ENCODE peak calls at places on chromosomes 4 and X, in six cellular contexts. A is ovary, W is A549, S is NB4, L is transverse colon, G is vagina. T is an unnamed sample.

GRCh38 chrX:40120838-40121580 is 23.3 kb upstream of the BCOR start:
- DNase-seq in A (no peak), W (no peak), S (peak; percentile 78), L (no peak), G (no peak), T (no peak)

GRCh38 chr4:145626623-145626982 is 7.4 kb downstream of the MMAA start:
- DNase-seq in A (no peak), W (no peak), S (no peak), L (no peak), G (no peak), T (no peak)

GRCh38 chr4:185774815-185775684 is 36.9 kb downstream of the SORBS2 start:
- DNase-seq in A (peak; percentile 33), W (no peak), S (no peak), L (no peak), G (no peak), T (no peak)

GRCh38 chr4:106978046-106978774 is 57.9 kb downstream of the DKK2 start:
- DNase-seq in A (no peak), W (no peak), S (no peak), L (no peak), G (no peak), T (no peak)

GRCh38 chr4:181966084-181966483 is 277.1 kb upstream of the TENM3 start:
- DNase-seq in A (no peak), W (no peak), S (no peak), L (no peak), G (no peak), T (no peak)

GRCh38 chr4:115090483-115091075 is 22.8 kb downstream of the NDST4 start:
- DNase-seq in A (no peak), W (no peak), S (peak; percentile 21), L (no peak), G (no peak), T (peak; percentile 1)

GRCh38 chr4:41157009-41157408 is 57.3 kb downstream of the APBB2 start:
- DNase-seq in A (no peak), W (no peak), S (no peak), L (peak; percentile 48), G (no peak), T (no peak)

GRCh38 chrX:50813843-50814661 is at the start of gene SHROOM4:
- DNase-seq in A (peak; percentile 56), W (no peak), S (no peak), L (peak; percentile 46), G (no peak), T (no peak)

GRCh38 chr4:97548943-97549583 is 594.2 kb downstream of the STPG2 start:
- DNase-seq in A (no peak), W (no peak), S (no peak), L (no peak), G (no peak), T (no peak)

GRCh38 chr4:140116442-140117104 is 37.4 kb downstream of the MAML3 start:
- DNase-seq in A (no peak), W (no peak), S (peak; percentile 80), L (no peak), G (no peak), T (no peak)

GRCh38 chr4:95190751-95191436 is 357.9 kb downstream of the UNC5C start:
- DNase-seq in A (no peak), W (no peak), S (no peak), L (no peak), G (no peak), T (no peak)

GRCh38 chr4:123465416-123465815 is 68.8 kb downstream of the SPRY1 start:
- DNase-seq in A (no peak), W (no peak), S (no peak), L (no peak), G (no peak), T (no peak)

GRCh38 chr4:184962125-184962638 is 56.1 kb upstream of the HELT start:
- DNase-seq in A (no peak), W (no peak), S (no peak), L (no peak), G (peak; percentile 12), T (no peak)

GRCh38 chrX:130878350-130879341 is 24.4 kb downstream of the ENOX2 start:
- DNase-seq in A (no peak), W (no peak), S (peak; percentile 1), L (peak; percentile 9), G (no peak), T (no peak)

GRCh38 chrX:109783712-109784109 is 50.7 kb upstream of the ACSL4 start:
- DNase-seq in A (no peak), W (no peak), S (no peak), L (no peak), G (no peak), T (no peak)

DNA sequence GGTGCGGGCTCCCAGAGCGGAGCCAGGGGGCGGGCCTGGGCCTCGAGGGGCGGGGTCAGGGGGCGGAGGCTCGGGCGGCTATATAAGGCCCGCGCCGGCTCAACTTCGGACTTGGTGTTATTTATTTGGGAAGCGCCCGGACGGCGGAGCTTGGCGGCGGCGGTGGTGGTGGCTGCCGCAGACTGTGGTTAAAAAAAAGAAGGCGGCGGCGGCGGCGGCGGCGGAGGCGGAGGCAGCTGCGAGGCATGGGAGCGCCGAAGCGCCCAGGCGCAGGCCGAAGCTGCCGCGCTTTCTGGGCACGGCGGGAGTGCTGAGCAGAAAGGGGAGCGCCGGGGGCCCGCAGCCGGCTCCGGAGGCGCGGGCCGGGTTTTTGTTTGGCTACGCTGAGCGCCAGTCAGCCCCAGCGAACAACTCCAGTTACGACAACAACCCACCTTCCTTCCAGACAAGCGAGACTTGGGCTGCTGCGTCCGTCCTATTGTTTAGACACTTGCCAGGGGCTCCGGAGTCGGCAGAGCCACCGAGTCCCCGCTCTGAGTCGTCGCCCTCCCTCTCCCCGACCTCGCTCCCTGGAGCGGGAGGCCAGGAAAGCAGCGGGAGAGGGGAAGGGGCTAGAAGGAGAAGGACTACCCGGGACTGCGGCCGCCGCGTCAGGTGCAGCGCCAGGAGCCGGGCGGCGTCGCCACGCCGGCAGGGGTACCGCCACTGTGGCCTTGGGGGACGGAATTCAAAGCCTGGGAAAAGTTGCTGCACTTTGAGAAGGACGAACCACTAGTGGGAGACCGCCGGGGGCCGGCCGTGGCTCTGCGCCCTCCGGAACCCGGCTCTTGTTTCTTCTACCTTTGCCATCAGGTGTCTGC is at the start of gene SLIT2:
- DNase-seq in A (peak; percentile 87), W (peak; percentile 18), S (peak; percentile 80), L (peak; percentile 81), G (no peak), T (peak; percentile 28)
- TF ChIP-seq POLR2A in A (peak; percentile 66), W (no peak), S (no peak), L (peak; percentile 59), G (peak; percentile 85), T (no peak)

GRCh38 chrX:150165776-150166610 is 197.1 kb upstream of the MAMLD1 start:
- DNase-seq in A (no peak), W (no peak), S (no peak), L (no peak), G (peak; percentile 93), T (no peak)

GRCh38 chrX:150163181-150163930 is 199.8 kb upstream of the MAMLD1 start:
- DNase-seq in A (no peak), W (no peak), S (no peak), L (no peak), G (peak; percentile 77), T (no peak)

GRCh38 chrX:150162141-150162540 is 201.0 kb upstream of the MAMLD1 start:
- DNase-seq in A (no peak), W (peak; percentile 18), S (no peak), L (no peak), G (no peak), T (no peak)

GRCh38 chrX:150164971-150165605 is 198.0 kb upstream of the MAMLD1 start:
- DNase-seq in A (no peak), W (no peak), S (peak; percentile 2), L (no peak), G (peak; percentile 94), T (no peak)

GRCh38 chrX:150163956-150164726 is 199.0 kb upstream of the MAMLD1 start:
- DNase-seq in A (no peak), W (no peak), S (no peak), L (no peak), G (peak; percentile 74), T (no peak)
- TF ChIP-seq POLR2A in A (no peak), W (no peak), S (no peak), L (no peak), G (no peak), T (no peak)

DNA sequence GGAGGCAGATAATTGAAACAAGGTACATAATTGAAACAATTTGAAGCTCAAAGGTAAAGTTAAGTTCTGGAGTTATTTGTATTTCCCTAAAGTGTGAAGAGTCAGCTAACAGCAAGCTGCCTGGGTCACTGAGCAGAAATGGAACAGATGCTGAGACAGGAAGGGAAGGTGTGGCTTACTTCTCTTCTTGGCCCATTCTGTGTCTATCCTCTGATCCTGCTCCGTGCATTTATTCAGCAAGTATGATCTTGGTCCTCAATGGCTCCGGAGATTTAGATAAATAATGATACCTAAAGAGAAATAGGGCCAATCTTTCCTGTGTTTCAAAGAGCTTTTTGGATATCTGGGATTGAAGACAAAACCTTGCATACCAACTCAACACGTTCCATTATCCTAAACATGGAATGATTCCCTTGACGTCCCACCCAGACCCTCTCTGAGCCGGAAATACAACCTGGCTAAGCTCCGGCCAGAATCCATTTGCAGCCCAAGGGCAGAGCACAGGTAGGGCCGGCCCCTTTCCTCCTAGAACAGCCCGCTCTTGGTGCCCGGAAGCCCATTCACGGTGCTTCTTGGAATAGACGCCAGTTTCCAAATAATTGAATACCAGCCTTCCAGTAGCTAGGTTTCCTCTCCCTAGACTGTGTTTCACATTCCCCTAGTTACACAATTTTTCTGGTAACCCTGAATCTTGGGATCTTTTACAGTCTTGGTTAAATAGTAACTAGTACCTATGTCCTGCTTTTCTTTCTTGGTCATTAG is 210.9 kb downstream of the NWD2 start:
- DNase-seq in A (no peak), W (no peak), S (no peak), L (no peak), G (no peak), T (no peak)
- TF ChIP-seq POLR2A in A (no peak), W (no peak), S (no peak), L (peak; percentile 11), G (no peak), T (no peak)

GRCh38 chr4:73104695-73105094 is 35.2 kb upstream of the COX18 start:
- DNase-seq in A (no peak), W (no peak), S (no peak), L (no peak), G (no peak), T (peak; percentile 17)

GRCh38 chr4:73109493-73109892 is 40.0 kb upstream of the COX18 start:
- DNase-seq in A (no peak), W (no peak), S (no peak), L (no peak), G (no peak), T (no peak)

GRCh38 chr4:73099143-73099542 is 29.6 kb upstream of the COX18 start:
- DNase-seq in A (no peak), W (no peak), S (no peak), L (no peak), G (no peak), T (no peak)

GRCh38 chr4:73098713-73099112 is 29.2 kb upstream of the COX18 start:
- DNase-seq in A (no peak), W (no peak), S (no peak), L (no peak), G (no peak), T (no peak)

DNA sequence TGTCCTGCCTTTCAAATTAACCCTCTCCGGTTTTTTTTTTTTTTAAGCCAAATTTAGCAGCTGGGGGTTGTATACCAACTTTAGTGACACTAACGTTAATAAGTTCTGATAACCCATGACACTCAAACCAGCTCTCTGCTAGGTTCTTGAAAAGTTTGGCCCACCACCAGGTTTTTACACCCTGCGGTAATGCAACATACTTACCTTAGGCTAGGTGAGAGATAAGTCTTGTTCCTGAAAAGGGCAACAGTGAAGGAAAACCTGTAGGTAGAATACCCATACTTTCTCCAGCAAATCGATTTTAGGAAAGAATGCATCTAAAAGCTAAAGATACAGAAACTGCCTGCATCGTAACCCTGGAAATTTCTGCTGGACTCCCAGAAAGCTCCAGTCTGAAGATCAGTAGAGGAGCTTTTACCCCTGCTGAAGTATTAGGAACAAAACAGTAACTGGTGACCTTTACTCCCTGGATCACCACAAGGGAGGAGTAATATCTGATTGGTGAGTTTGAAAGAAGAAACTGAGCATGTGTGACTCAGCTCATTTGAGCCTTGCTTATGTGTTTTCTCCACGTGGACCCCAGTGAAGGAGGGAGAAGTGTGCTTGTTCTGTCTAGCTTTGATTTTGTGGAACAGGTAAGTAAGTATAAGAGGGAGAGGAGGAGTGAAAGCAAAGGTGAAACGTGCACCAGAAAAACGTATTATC is 34.4 kb upstream of the COX18 start:
- DNase-seq in A (no peak), W (no peak), S (peak; percentile 34), L (no peak), G (no peak), T (peak; percentile 52)
- TF ChIP-seq POLR2A in A (no peak), W (no peak), S (no peak), L (no peak), G (no peak), T (no peak)

T was measured in erythroblast.